ENCODE peak calls at places on chromosomes 6 and 20, in seven cellular contexts. One of them, this sample, is unnamed. For H3K9me3, the result is how much of the 10 kb centered on the place peaks cover.

GRCh38 chr6:152129606-152130249 is 322.2 kb downstream of the ESR1 start:
- DNase-seq in prostate gland: no peak
- DNase-seq in left ventricle myocardium inferior: peak
- DNase-seq in right lobe of liver: no peak
- DNase-seq in Panc1: no peak
- DNase-seq in cardiac muscle cell: no peak
- DNase-seq in right atrium auricular region: no peak
- DNase-seq in this sample: no peak

GRCh38 chr6:98831057-98832031 is 3.0 kb upstream of the POU3F2 start:
- DNase-seq in prostate gland: no peak
- DNase-seq in left ventricle myocardium inferior: no peak
- DNase-seq in right lobe of liver: no peak
- DNase-seq in Panc1: no peak
- DNase-seq in cardiac muscle cell: peak
- DNase-seq in right atrium auricular region: no peak
- DNase-seq in this sample: no peak

GRCh38 chr6:74867286-74867685 is 338.6 kb downstream of the COL12A1 start:
- DNase-seq in prostate gland: no peak
- DNase-seq in left ventricle myocardium inferior: no peak
- DNase-seq in right lobe of liver: no peak
- DNase-seq in Panc1: no peak
- DNase-seq in cardiac muscle cell: no peak
- DNase-seq in right atrium auricular region: no peak
- DNase-seq in this sample: no peak

GRCh38 chr6:53326372-53327016 is 22.3 kb downstream of the ELOVL5 start:
- DNase-seq in prostate gland: peak
- DNase-seq in left ventricle myocardium inferior: no peak
- DNase-seq in right lobe of liver: no peak
- DNase-seq in Panc1: peak
- DNase-seq in cardiac muscle cell: no peak
- DNase-seq in right atrium auricular region: no peak
- DNase-seq in this sample: no peak

GRCh38 chr6:11144393-11144829 is 32.9 kb upstream of the ERVFRD-1 start:
- DNase-seq in prostate gland: peak
- DNase-seq in left ventricle myocardium inferior: peak
- DNase-seq in right lobe of liver: peak
- DNase-seq in Panc1: peak
- DNase-seq in cardiac muscle cell: peak
- DNase-seq in right atrium auricular region: peak
- DNase-seq in this sample: peak

GRCh38 chr20:57698191-57698866 is 11.5 kb downstream of the PMEPA1 start:
- DNase-seq in prostate gland: no peak
- DNase-seq in left ventricle myocardium inferior: no peak
- DNase-seq in right lobe of liver: no peak
- DNase-seq in Panc1: peak
- DNase-seq in cardiac muscle cell: no peak
- DNase-seq in right atrium auricular region: no peak
- DNase-seq in this sample: no peak

GRCh38 chr6:112409311-112409710 is 62.2 kb downstream of the RFPL4B start:
- DNase-seq in prostate gland: no peak
- DNase-seq in left ventricle myocardium inferior: no peak
- DNase-seq in right lobe of liver: no peak
- DNase-seq in Panc1: no peak
- DNase-seq in cardiac muscle cell: no peak
- DNase-seq in right atrium auricular region: no peak
- DNase-seq in this sample: no peak

GRCh38 chr6:73713426-73714147 is 17.6 kb downstream of the CD109 start:
- DNase-seq in prostate gland: no peak
- DNase-seq in left ventricle myocardium inferior: no peak
- DNase-seq in right lobe of liver: no peak
- DNase-seq in Panc1: no peak
- DNase-seq in cardiac muscle cell: no peak
- DNase-seq in right atrium auricular region: no peak
- DNase-seq in this sample: no peak

GRCh38 chr6:134902074-134902861 is 47.6 kb downstream of the ALDH8A1 start:
- DNase-seq in prostate gland: no peak
- DNase-seq in left ventricle myocardium inferior: no peak
- DNase-seq in right lobe of liver: no peak
- DNase-seq in Panc1: no peak
- DNase-seq in cardiac muscle cell: no peak
- DNase-seq in right atrium auricular region: no peak
- DNase-seq in this sample: no peak

GRCh38 chr6:134447883-134448387 is 130.0 kb upstream of the SGK1 start:
- DNase-seq in prostate gland: no peak
- DNase-seq in left ventricle myocardium inferior: no peak
- DNase-seq in right lobe of liver: no peak
- DNase-seq in Panc1: no peak
- DNase-seq in cardiac muscle cell: no peak
- DNase-seq in right atrium auricular region: no peak
- DNase-seq in this sample: no peak

GRCh38 chr6:33314943-33315752 is 1.3 kb upstream of the TAPBP start:
- DNase-seq in prostate gland: peak
- DNase-seq in left ventricle myocardium inferior: peak
- DNase-seq in right lobe of liver: peak
- DNase-seq in Panc1: no peak
- DNase-seq in cardiac muscle cell: no peak
- DNase-seq in right atrium auricular region: no peak
- DNase-seq in this sample: no peak

GRCh38 chr6:163634514-163635171 is 220.1 kb downstream of the QKI start:
- DNase-seq in prostate gland: no peak
- DNase-seq in left ventricle myocardium inferior: no peak
- DNase-seq in right lobe of liver: no peak
- DNase-seq in Panc1: no peak
- DNase-seq in cardiac muscle cell: no peak
- DNase-seq in right atrium auricular region: no peak
- DNase-seq in this sample: no peak

DNA sequence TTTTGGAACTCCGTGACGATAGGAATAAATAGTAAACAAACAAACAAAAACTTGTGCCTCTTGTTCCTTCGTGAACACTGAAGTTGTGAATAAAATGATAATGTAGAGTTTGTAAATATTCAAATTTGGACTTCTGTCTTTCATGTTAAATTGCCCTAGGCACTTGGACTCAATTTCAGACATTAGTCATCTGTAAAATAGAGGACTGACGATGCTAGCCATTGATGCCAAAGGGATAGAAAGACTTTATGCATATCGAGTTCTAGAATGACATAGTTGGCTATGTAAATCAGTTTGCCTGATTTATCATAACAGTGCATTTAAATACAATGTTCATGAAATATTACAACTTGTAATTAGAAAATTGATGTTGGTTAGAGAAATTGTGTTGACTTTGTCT is 45.9 kb upstream of the FLRT3 start:
- DNase-seq in prostate gland: no peak
- DNase-seq in left ventricle myocardium inferior: no peak
- DNase-seq in right lobe of liver: no peak
- DNase-seq in Panc1: no peak
- DNase-seq in cardiac muscle cell: no peak
- DNase-seq in right atrium auricular region: no peak
- DNase-seq in this sample: no peak
- H3K9me3 ChIP-seq in prostate gland: under half
- H3K9me3 ChIP-seq in left ventricle myocardium inferior: under half
- H3K9me3 ChIP-seq in right lobe of liver: under half
- H3K9me3 ChIP-seq in Panc1: under half
- H3K9me3 ChIP-seq in cardiac muscle cell: under half
- H3K9me3 ChIP-seq in right atrium auricular region: under half
- H3K9me3 ChIP-seq in this sample: under half

DNA sequence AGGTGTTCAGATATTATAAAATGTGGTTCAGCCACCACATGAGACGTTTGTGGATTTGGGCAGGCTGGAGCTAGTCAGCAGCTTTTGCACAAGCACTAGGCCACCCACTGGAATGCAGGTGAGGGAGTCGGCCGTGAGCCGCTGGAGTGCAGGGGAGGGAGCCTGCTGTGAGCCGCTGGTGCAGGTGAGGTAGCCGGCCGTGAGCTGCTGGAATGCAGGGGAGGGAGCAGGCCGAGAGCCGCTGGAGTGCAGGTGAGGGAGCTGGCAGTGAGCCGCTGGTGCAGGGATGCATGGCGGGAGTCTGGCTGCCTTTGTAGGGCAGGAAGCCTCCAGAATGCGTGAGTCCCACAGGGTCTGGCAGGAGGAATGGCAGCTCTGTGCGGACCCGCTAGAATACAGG is 1907.6 kb upstream of the DEFB115 start:
- DNase-seq in prostate gland: no peak
- DNase-seq in left ventricle myocardium inferior: no peak
- DNase-seq in right lobe of liver: no peak
- DNase-seq in Panc1: no peak
- DNase-seq in cardiac muscle cell: no peak
- DNase-seq in right atrium auricular region: no peak
- DNase-seq in this sample: no peak
- H3K9me3 ChIP-seq in prostate gland: under half
- H3K9me3 ChIP-seq in left ventricle myocardium inferior: under half
- H3K9me3 ChIP-seq in right lobe of liver: under half
- H3K9me3 ChIP-seq in Panc1: under half
- H3K9me3 ChIP-seq in cardiac muscle cell: under half
- H3K9me3 ChIP-seq in right atrium auricular region: under half
- H3K9me3 ChIP-seq in this sample: under half

GRCh38 chr6:17565399-17565798 is 34.7 kb upstream of the FAM8A1 start:
- DNase-seq in prostate gland: no peak
- DNase-seq in left ventricle myocardium inferior: no peak
- DNase-seq in right lobe of liver: no peak
- DNase-seq in Panc1: no peak
- DNase-seq in cardiac muscle cell: no peak
- DNase-seq in right atrium auricular region: no peak
- DNase-seq in this sample: no peak
- H3K9me3 ChIP-seq in prostate gland: under half
- H3K9me3 ChIP-seq in left ventricle myocardium inferior: under half
- H3K9me3 ChIP-seq in right lobe of liver: under half
- H3K9me3 ChIP-seq in Panc1: under half
- H3K9me3 ChIP-seq in cardiac muscle cell: under half
- H3K9me3 ChIP-seq in right atrium auricular region: under half
- H3K9me3 ChIP-seq in this sample: under half

GRCh38 chr6:138977242-138977641 is 10.8 kb downstream of the REPS1 start:
- DNase-seq in prostate gland: no peak
- DNase-seq in left ventricle myocardium inferior: no peak
- DNase-seq in right lobe of liver: no peak
- DNase-seq in Panc1: no peak
- DNase-seq in cardiac muscle cell: no peak
- DNase-seq in right atrium auricular region: no peak
- DNase-seq in this sample: no peak
- H3K9me3 ChIP-seq in prostate gland: under half
- H3K9me3 ChIP-seq in left ventricle myocardium inferior: under half
- H3K9me3 ChIP-seq in right lobe of liver: under half
- H3K9me3 ChIP-seq in Panc1: under half
- H3K9me3 ChIP-seq in cardiac muscle cell: under half
- H3K9me3 ChIP-seq in right atrium auricular region: under half
- H3K9me3 ChIP-seq in this sample: under half

GRCh38 chr6:170160031-170160627 is 130.7 kb downstream of the DLL1 start:
- DNase-seq in prostate gland: no peak
- DNase-seq in left ventricle myocardium inferior: no peak
- DNase-seq in right lobe of liver: no peak
- DNase-seq in Panc1: no peak
- DNase-seq in cardiac muscle cell: no peak
- DNase-seq in right atrium auricular region: no peak
- DNase-seq in this sample: no peak
- H3K9me3 ChIP-seq in prostate gland: under half
- H3K9me3 ChIP-seq in left ventricle myocardium inferior: under half
- H3K9me3 ChIP-seq in right lobe of liver: under half
- H3K9me3 ChIP-seq in Panc1: under half
- H3K9me3 ChIP-seq in cardiac muscle cell: under half
- H3K9me3 ChIP-seq in right atrium auricular region: under half
- H3K9me3 ChIP-seq in this sample: under half

DNA sequence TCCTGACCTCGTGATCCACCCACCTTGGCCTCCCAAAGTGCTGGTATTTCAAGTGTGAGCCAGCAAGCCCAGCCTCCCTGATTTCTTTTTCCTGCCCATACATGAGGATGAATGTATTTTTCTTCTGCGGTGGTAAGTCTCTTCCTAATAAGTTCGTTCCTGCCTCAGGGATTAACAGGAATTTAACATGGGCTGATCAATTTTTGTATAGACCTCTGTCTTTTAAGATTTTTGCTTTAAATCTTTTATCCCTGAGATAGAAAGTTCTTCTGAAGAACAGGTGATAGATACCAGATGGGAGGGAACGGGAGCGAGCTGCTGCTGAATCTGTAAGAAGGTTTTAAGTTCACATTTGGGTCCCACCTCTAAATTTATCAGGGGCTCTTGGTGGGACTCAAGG is 7.0 kb upstream of the ZNFX1 start:
- DNase-seq in prostate gland: no peak
- DNase-seq in left ventricle myocardium inferior: no peak
- DNase-seq in right lobe of liver: no peak
- DNase-seq in Panc1: no peak
- DNase-seq in cardiac muscle cell: no peak
- DNase-seq in right atrium auricular region: no peak
- DNase-seq in this sample: no peak
- H3K9me3 ChIP-seq in prostate gland: under half
- H3K9me3 ChIP-seq in left ventricle myocardium inferior: half or more
- H3K9me3 ChIP-seq in right lobe of liver: under half
- H3K9me3 ChIP-seq in Panc1: under half
- H3K9me3 ChIP-seq in cardiac muscle cell: under half
- H3K9me3 ChIP-seq in right atrium auricular region: under half
- H3K9me3 ChIP-seq in this sample: half or more

DNA sequence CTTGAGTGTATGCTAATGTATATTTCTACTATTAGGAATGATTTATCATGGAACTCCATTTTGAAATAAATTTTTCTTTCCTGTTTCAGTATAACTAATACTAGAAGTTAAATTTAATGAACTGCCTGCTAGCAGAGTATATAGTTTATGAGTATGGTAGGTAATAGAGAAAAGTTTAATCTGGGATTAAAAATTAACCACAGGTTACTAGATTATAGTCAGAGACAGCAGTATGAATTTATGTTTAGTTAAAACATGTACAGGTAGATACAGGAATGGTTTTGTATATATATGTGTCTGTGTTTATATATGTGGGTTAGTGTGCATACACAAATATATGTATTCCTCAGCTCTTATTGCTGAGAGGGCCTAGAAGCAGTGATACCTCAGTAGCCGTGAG is 32.3 kb downstream of the CD2AP start:
- DNase-seq in prostate gland: no peak
- DNase-seq in left ventricle myocardium inferior: no peak
- DNase-seq in right lobe of liver: no peak
- DNase-seq in Panc1: no peak
- DNase-seq in cardiac muscle cell: no peak
- DNase-seq in right atrium auricular region: no peak
- DNase-seq in this sample: no peak
- H3K9me3 ChIP-seq in prostate gland: under half
- H3K9me3 ChIP-seq in left ventricle myocardium inferior: under half
- H3K9me3 ChIP-seq in right lobe of liver: under half
- H3K9me3 ChIP-seq in Panc1: under half
- H3K9me3 ChIP-seq in cardiac muscle cell: under half
- H3K9me3 ChIP-seq in right atrium auricular region: under half
- H3K9me3 ChIP-seq in this sample: under half

GRCh38 chr6:18820725-18821124 is 433.6 kb downstream of the RNF144B start:
- DNase-seq in prostate gland: no peak
- DNase-seq in left ventricle myocardium inferior: no peak
- DNase-seq in right lobe of liver: no peak
- DNase-seq in Panc1: no peak
- DNase-seq in cardiac muscle cell: no peak
- DNase-seq in right atrium auricular region: no peak
- DNase-seq in this sample: no peak
- H3K9me3 ChIP-seq in prostate gland: under half
- H3K9me3 ChIP-seq in left ventricle myocardium inferior: half or more
- H3K9me3 ChIP-seq in right lobe of liver: under half
- H3K9me3 ChIP-seq in Panc1: under half
- H3K9me3 ChIP-seq in cardiac muscle cell: under half
- H3K9me3 ChIP-seq in right atrium auricular region: under half
- H3K9me3 ChIP-seq in this sample: under half

GRCh38 chr6:22349528-22349927 is 52.7 kb upstream of the PRL start:
- DNase-seq in prostate gland: no peak
- DNase-seq in left ventricle myocardium inferior: no peak
- DNase-seq in right lobe of liver: no peak
- DNase-seq in Panc1: no peak
- DNase-seq in cardiac muscle cell: no peak
- DNase-seq in right atrium auricular region: no peak
- DNase-seq in this sample: no peak
- H3K9me3 ChIP-seq in prostate gland: under half
- H3K9me3 ChIP-seq in left ventricle myocardium inferior: under half
- H3K9me3 ChIP-seq in right lobe of liver: under half
- H3K9me3 ChIP-seq in Panc1: under half
- H3K9me3 ChIP-seq in cardiac muscle cell: under half
- H3K9me3 ChIP-seq in right atrium auricular region: under half
- H3K9me3 ChIP-seq in this sample: under half